ENCODE peak calls at places on chromosomes 3 and 15, in eight cellular contexts. One of them, this sample, is unnamed. For H3K36me3 and H3K4me1, the result is how much of the 10 kb centered on the place peaks cover.

GRCh38 chr3:38121451-38121831 is 15.5 kb downstream of the ACAA1 start:
- ATAC-seq in Panc1: no peak
- ATAC-seq in HCT116: no peak
- ATAC-seq in GM12878: no peak
- ATAC-seq in upper lobe of left lung: no peak
- ATAC-seq in K562: no peak
- ATAC-seq in HepG2: no peak
- ATAC-seq in GM23338: no peak
- ATAC-seq in this sample: no peak

GRCh38 chr3:46222435-46223161 is 14.5 kb upstream of the CCR1 start:
- ATAC-seq in Panc1: no peak
- ATAC-seq in HCT116: no peak
- ATAC-seq in GM12878: peak
- ATAC-seq in upper lobe of left lung: peak
- ATAC-seq in K562: no peak
- ATAC-seq in HepG2: no peak
- ATAC-seq in GM23338: no peak
- ATAC-seq in this sample: peak

GRCh38 chr15:55599384-55599783 is 11.2 kb upstream of the PYGO1 start:
- ATAC-seq in Panc1: no peak
- ATAC-seq in HCT116: no peak
- ATAC-seq in GM12878: no peak
- ATAC-seq in upper lobe of left lung: no peak
- ATAC-seq in K562: no peak
- ATAC-seq in HepG2: no peak
- ATAC-seq in GM23338: no peak
- ATAC-seq in this sample: no peak

GRCh38 chr15:51076898-51077564 is 17.7 kb downstream of the TNFAIP8L3 start:
- ATAC-seq in Panc1: no peak
- ATAC-seq in HCT116: no peak
- ATAC-seq in GM12878: peak
- ATAC-seq in upper lobe of left lung: peak
- ATAC-seq in K562: no peak
- ATAC-seq in HepG2: no peak
- ATAC-seq in GM23338: peak
- ATAC-seq in this sample: peak

GRCh38 chr3:184399410-184399809 is 19.6 kb downstream of the CHRD start:
- ATAC-seq in Panc1: no peak
- ATAC-seq in HCT116: no peak
- ATAC-seq in GM12878: no peak
- ATAC-seq in upper lobe of left lung: no peak
- ATAC-seq in K562: no peak
- ATAC-seq in HepG2: peak
- ATAC-seq in GM23338: peak
- ATAC-seq in this sample: peak

GRCh38 chr15:69930754-69931153 is 167.0 kb downstream of the TLE3 start:
- ATAC-seq in Panc1: no peak
- ATAC-seq in HCT116: no peak
- ATAC-seq in GM12878: no peak
- ATAC-seq in upper lobe of left lung: no peak
- ATAC-seq in K562: no peak
- ATAC-seq in HepG2: no peak
- ATAC-seq in GM23338: no peak
- ATAC-seq in this sample: no peak

GRCh38 chr3:1010228-1010627 is 82.6 kb upstream of the CNTN6 start:
- ATAC-seq in Panc1: no peak
- ATAC-seq in HCT116: no peak
- ATAC-seq in GM12878: no peak
- ATAC-seq in upper lobe of left lung: no peak
- ATAC-seq in K562: no peak
- ATAC-seq in HepG2: no peak
- ATAC-seq in GM23338: no peak
- ATAC-seq in this sample: no peak

GRCh38 chr15:51132384-51133139 is 37.9 kb upstream of the TNFAIP8L3 start:
- ATAC-seq in Panc1: peak
- ATAC-seq in HCT116: peak
- ATAC-seq in GM12878: peak
- ATAC-seq in upper lobe of left lung: peak
- ATAC-seq in K562: peak
- ATAC-seq in HepG2: peak
- ATAC-seq in GM23338: peak
- ATAC-seq in this sample: peak

GRCh38 chr15:63502843-63503738 is 1.3 kb upstream of the USP3 start:
- ATAC-seq in Panc1: peak
- ATAC-seq in HCT116: peak
- ATAC-seq in GM12878: peak
- ATAC-seq in upper lobe of left lung: peak
- ATAC-seq in K562: peak
- ATAC-seq in HepG2: peak
- ATAC-seq in GM23338: peak
- ATAC-seq in this sample: peak

GRCh38 chr15:60418095-60418494 is 20.3 kb upstream of the ANXA2 start:
- ATAC-seq in Panc1: no peak
- ATAC-seq in HCT116: no peak
- ATAC-seq in GM12878: no peak
- ATAC-seq in upper lobe of left lung: no peak
- ATAC-seq in K562: no peak
- ATAC-seq in HepG2: no peak
- ATAC-seq in GM23338: no peak
- ATAC-seq in this sample: no peak

GRCh38 chr3:28743843-28744242 is 395.2 kb upstream of the AZI2 start:
- ATAC-seq in Panc1: no peak
- ATAC-seq in HCT116: no peak
- ATAC-seq in GM12878: no peak
- ATAC-seq in upper lobe of left lung: no peak
- ATAC-seq in K562: no peak
- ATAC-seq in HepG2: no peak
- ATAC-seq in GM23338: no peak
- ATAC-seq in this sample: no peak

GRCh38 chr3:65779393-65779792 is 259.3 kb downstream of the MAGI1 start:
- ATAC-seq in Panc1: no peak
- ATAC-seq in HCT116: no peak
- ATAC-seq in GM12878: no peak
- ATAC-seq in upper lobe of left lung: no peak
- ATAC-seq in K562: no peak
- ATAC-seq in HepG2: no peak
- ATAC-seq in GM23338: no peak
- ATAC-seq in this sample: no peak

GRCh38 chr3:65778966-65779365 is 259.8 kb downstream of the MAGI1 start:
- ATAC-seq in Panc1: no peak
- ATAC-seq in HCT116: no peak
- ATAC-seq in GM12878: no peak
- ATAC-seq in upper lobe of left lung: no peak
- ATAC-seq in K562: no peak
- ATAC-seq in HepG2: no peak
- ATAC-seq in GM23338: no peak
- ATAC-seq in this sample: no peak

GRCh38 chr3:65776494-65776893 is 262.2 kb downstream of the MAGI1 start:
- ATAC-seq in Panc1: no peak
- ATAC-seq in HCT116: no peak
- ATAC-seq in GM12878: no peak
- ATAC-seq in upper lobe of left lung: no peak
- ATAC-seq in K562: no peak
- ATAC-seq in HepG2: no peak
- ATAC-seq in GM23338: no peak
- ATAC-seq in this sample: no peak

DNA sequence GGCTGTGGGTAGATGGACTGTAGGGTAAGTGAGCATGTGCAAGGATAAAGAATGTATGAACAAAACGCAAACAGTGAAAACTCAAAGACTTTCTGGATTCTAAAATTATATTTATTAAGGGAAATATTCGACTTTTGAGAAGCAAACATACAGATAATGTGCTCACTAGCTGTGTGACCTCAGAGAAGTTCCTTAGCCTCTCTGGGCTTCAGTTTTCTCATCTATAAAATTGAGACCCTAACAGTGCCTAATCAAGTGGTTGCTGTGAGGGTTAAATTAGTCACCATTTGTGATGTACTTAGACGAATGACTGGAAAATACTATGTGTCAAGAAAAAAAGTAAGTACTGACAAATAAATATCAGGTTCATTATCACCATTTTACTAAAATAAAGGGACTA is 261.7 kb downstream of the MAGI1 start:
- ATAC-seq in Panc1: no peak
- ATAC-seq in HCT116: no peak
- ATAC-seq in GM12878: no peak
- ATAC-seq in upper lobe of left lung: no peak
- ATAC-seq in K562: no peak
- ATAC-seq in HepG2: no peak
- ATAC-seq in GM23338: no peak
- ATAC-seq in this sample: no peak
- TF ChIP-seq POLR2AphosphoS5 in Panc1: no peak
- TF ChIP-seq POLR2AphosphoS5 in HCT116: no peak
- TF ChIP-seq POLR2AphosphoS5 in GM12878: no peak
- TF ChIP-seq POLR2AphosphoS5 in upper lobe of left lung: no peak
- TF ChIP-seq POLR2AphosphoS5 in K562: no peak
- TF ChIP-seq POLR2AphosphoS5 in HepG2: no peak
- TF ChIP-seq POLR2AphosphoS5 in GM23338: no peak
- TF ChIP-seq POLR2AphosphoS5 in this sample: no peak

GRCh38 chr3:9468460-9468859 is 71.0 kb downstream of the SETD5 start:
- ATAC-seq in Panc1: no peak
- ATAC-seq in HCT116: no peak
- ATAC-seq in GM12878: no peak
- ATAC-seq in upper lobe of left lung: no peak
- ATAC-seq in K562: peak
- ATAC-seq in HepG2: no peak
- ATAC-seq in GM23338: no peak
- ATAC-seq in this sample: no peak
- H3K36me3 ChIP-seq in Panc1: under half
- H3K36me3 ChIP-seq in HCT116: half or more
- H3K36me3 ChIP-seq in GM12878: half or more
- H3K36me3 ChIP-seq in upper lobe of left lung: half or more
- H3K36me3 ChIP-seq in K562: half or more
- H3K36me3 ChIP-seq in HepG2: half or more
- H3K36me3 ChIP-seq in GM23338: half or more
- H3K36me3 ChIP-seq in this sample: half or more

GRCh38 chr3:73446467-73447110 is 178.2 kb downstream of the PDZRN3 start:
- ATAC-seq in Panc1: no peak
- ATAC-seq in HCT116: no peak
- ATAC-seq in GM12878: no peak
- ATAC-seq in upper lobe of left lung: no peak
- ATAC-seq in K562: no peak
- ATAC-seq in HepG2: no peak
- ATAC-seq in GM23338: no peak
- ATAC-seq in this sample: no peak

GRCh38 chr3:73448761-73449290 is 175.9 kb downstream of the PDZRN3 start:
- ATAC-seq in Panc1: no peak
- ATAC-seq in HCT116: no peak
- ATAC-seq in GM12878: peak
- ATAC-seq in upper lobe of left lung: no peak
- ATAC-seq in K562: no peak
- ATAC-seq in HepG2: no peak
- ATAC-seq in GM23338: no peak
- ATAC-seq in this sample: no peak

GRCh38 chr3:73449774-73450173 is 175.0 kb downstream of the PDZRN3 start:
- ATAC-seq in Panc1: no peak
- ATAC-seq in HCT116: no peak
- ATAC-seq in GM12878: peak
- ATAC-seq in upper lobe of left lung: no peak
- ATAC-seq in K562: no peak
- ATAC-seq in HepG2: no peak
- ATAC-seq in GM23338: no peak
- ATAC-seq in this sample: no peak

GRCh38 chr3:73448041-73448440 is 176.7 kb downstream of the PDZRN3 start:
- ATAC-seq in Panc1: no peak
- ATAC-seq in HCT116: no peak
- ATAC-seq in GM12878: no peak
- ATAC-seq in upper lobe of left lung: no peak
- ATAC-seq in K562: no peak
- ATAC-seq in HepG2: no peak
- ATAC-seq in GM23338: no peak
- ATAC-seq in this sample: no peak

GRCh38 chr3:73447118-73447517 is 177.6 kb downstream of the PDZRN3 start:
- ATAC-seq in Panc1: no peak
- ATAC-seq in HCT116: no peak
- ATAC-seq in GM12878: no peak
- ATAC-seq in upper lobe of left lung: no peak
- ATAC-seq in K562: no peak
- ATAC-seq in HepG2: no peak
- ATAC-seq in GM23338: no peak
- ATAC-seq in this sample: no peak
- H3K4me1 ChIP-seq in Panc1: under half
- H3K4me1 ChIP-seq in HCT116: under half
- H3K4me1 ChIP-seq in GM12878: under half
- H3K4me1 ChIP-seq in upper lobe of left lung: under half
- H3K4me1 ChIP-seq in K562: under half
- H3K4me1 ChIP-seq in HepG2: under half
- H3K4me1 ChIP-seq in GM23338: under half
- H3K4me1 ChIP-seq in this sample: under half

GRCh38 chr3:49158792-49159191 is 7.3 kb downstream of the CCDC71 start:
- ATAC-seq in Panc1: peak
- ATAC-seq in HCT116: no peak
- ATAC-seq in GM12878: no peak
- ATAC-seq in upper lobe of left lung: no peak
- ATAC-seq in K562: no peak
- ATAC-seq in HepG2: peak
- ATAC-seq in GM23338: peak
- ATAC-seq in this sample: no peak

GRCh38 chr3:49163609-49164008 is 2.5 kb downstream of the CCDC71 start:
- ATAC-seq in Panc1: no peak
- ATAC-seq in HCT116: no peak
- ATAC-seq in GM12878: no peak
- ATAC-seq in upper lobe of left lung: no peak
- ATAC-seq in K562: no peak
- ATAC-seq in HepG2: no peak
- ATAC-seq in GM23338: no peak
- ATAC-seq in this sample: no peak

GRCh38 chr3:49162751-49163419 is 3.2 kb downstream of the CCDC71 start:
- ATAC-seq in Panc1: no peak
- ATAC-seq in HCT116: no peak
- ATAC-seq in GM12878: no peak
- ATAC-seq in upper lobe of left lung: no peak
- ATAC-seq in K562: no peak
- ATAC-seq in HepG2: no peak
- ATAC-seq in GM23338: no peak
- ATAC-seq in this sample: no peak

GRCh38 chr3:49161197-49161596 is 4.9 kb downstream of the CCDC71 start:
- ATAC-seq in Panc1: no peak
- ATAC-seq in HCT116: no peak
- ATAC-seq in GM12878: no peak
- ATAC-seq in upper lobe of left lung: no peak
- ATAC-seq in K562: no peak
- ATAC-seq in HepG2: no peak
- ATAC-seq in GM23338: no peak
- ATAC-seq in this sample: no peak

DNA sequence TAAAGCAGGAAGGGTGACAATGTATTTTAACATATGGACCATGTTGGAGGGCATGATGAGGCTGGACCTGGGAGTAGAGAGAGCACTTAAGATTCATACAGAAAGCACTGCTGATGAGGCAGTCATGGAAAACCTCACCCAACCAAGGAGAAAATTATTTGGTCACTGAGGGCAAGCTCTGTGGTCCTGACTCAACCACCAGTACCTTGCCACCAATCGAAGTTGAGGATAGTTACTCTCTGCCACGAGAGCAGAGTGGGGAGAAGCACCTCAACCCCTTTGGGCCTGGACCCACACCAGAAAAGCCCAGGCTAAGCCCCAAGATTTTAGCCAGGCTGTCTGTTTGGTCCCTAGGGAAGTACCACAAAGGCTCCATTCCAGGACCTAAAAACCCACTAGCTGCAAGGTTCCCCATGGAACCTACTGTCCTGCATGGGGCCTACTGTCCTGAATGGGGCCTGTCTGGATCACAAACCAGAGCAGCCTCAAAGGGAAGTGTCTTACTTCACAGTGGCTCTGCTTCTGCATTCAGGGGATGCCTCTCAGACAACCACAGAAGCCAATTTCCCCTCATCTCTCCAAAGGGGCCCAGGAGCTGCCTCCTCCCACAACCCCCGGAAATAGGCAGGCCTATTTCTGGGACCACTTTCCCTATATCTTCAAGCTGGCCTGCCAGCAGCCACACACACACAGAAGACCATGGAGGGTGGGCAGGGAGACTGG is 4.2 kb downstream of the CCDC71 start:
- ATAC-seq in Panc1: no peak
- ATAC-seq in HCT116: no peak
- ATAC-seq in GM12878: no peak
- ATAC-seq in upper lobe of left lung: no peak
- ATAC-seq in K562: no peak
- ATAC-seq in HepG2: no peak
- ATAC-seq in GM23338: no peak
- ATAC-seq in this sample: no peak
- TF ChIP-seq POLR2AphosphoS5 in Panc1: no peak
- TF ChIP-seq POLR2AphosphoS5 in HCT116: no peak
- TF ChIP-seq POLR2AphosphoS5 in GM12878: no peak
- TF ChIP-seq POLR2AphosphoS5 in upper lobe of left lung: no peak
- TF ChIP-seq POLR2AphosphoS5 in K562: no peak
- TF ChIP-seq POLR2AphosphoS5 in HepG2: no peak
- TF ChIP-seq POLR2AphosphoS5 in GM23338: no peak
- TF ChIP-seq POLR2AphosphoS5 in this sample: no peak

This sample was measured in gastroesophageal sphincter.